ENCODE peak calls at places on chromosomes 5 and 9, in ten cellular contexts. M is neural progenitor cell; J is body of pancreas; Z is PC-3; D is right atrium auricular region; N is tibial artery; H is left lung; E is CD8-positive, alpha-beta T cell; P is stomach; F is Peyer's patch. I is an unnamed sample. For H3K36me3, the result is how much of the 10 kb centered on the place peaks cover.

GRCh38 chr5:174418809-174419522 is 305.4 kb upstream of the MSX2 start:
- DNase-seq in P (no peak), N (no peak), F (peak), Z (no peak), H (no peak), D (no peak), J (no peak), M (peak), E (no peak), I (no peak)

GRCh38 chr5:79956173-79956670 is 34.8 kb downstream of the MTX3 start:
- DNase-seq in D (no peak), J (no peak), E (no peak), Z (peak), F (no peak), N (no peak), M (no peak), H (no peak), P (no peak), I (no peak)

GRCh38 chr9:101601904-101602765 is 7.4 kb upstream of the PPP3R2 start:
- DNase-seq in J (peak), D (no peak), F (peak), N (no peak), E (no peak), H (no peak), M (peak), P (no peak), Z (peak), I (no peak)

GRCh38 chr9:98774746-98775145 is 21.6 kb downstream of the ANKS6 start:
- DNase-seq in F (no peak), P (no peak), N (no peak), H (no peak), J (no peak), M (peak), Z (no peak), E (no peak), D (peak), I (no peak)

GRCh38 chr5:143014017-143014651 is 244.0 kb downstream of the ARHGAP26 start:
- DNase-seq in H (peak), N (no peak), Z (peak), D (no peak), F (no peak), P (peak), E (no peak), J (no peak), M (peak), I (no peak)

GRCh38 chr9:37906312-37907239 is 2.6 kb upstream of the SLC25A51 start:
- DNase-seq in D (peak), J (no peak), H (no peak), M (no peak), E (no peak), Z (no peak), N (no peak), P (no peak), F (no peak), I (no peak)

GRCh38 chr5:111948517-111948916 is 191.5 kb upstream of the NREP start:
- DNase-seq in J (no peak), E (no peak), N (no peak), F (no peak), Z (peak), P (no peak), M (no peak), H (no peak), D (no peak), I (no peak)

GRCh38 chr9:38017149-38017884 is 51.7 kb downstream of the SHB start:
- DNase-seq in D (no peak), H (peak), Z (peak), N (peak), J (peak), P (peak), F (no peak), E (no peak), M (peak), I (no peak)

GRCh38 chr5:1174122-1174936 is 27.1 kb upstream of the SLC6A19 start:
- DNase-seq in P (peak), E (no peak), J (peak), H (peak), M (peak), D (peak), N (peak), F (peak), Z (peak), I (no peak)

GRCh38 chr5:139593716-139594319 is 32.7 kb downstream of the UBE2D2 start:
- DNase-seq in H (no peak), N (no peak), J (no peak), M (no peak), F (no peak), E (no peak), D (no peak), Z (peak), P (no peak), I (no peak)

GRCh38 chr5:90590-91547 is 1.1 kb upstream of the PLEKHG4B start:
- DNase-seq in N (no peak), Z (no peak), P (peak), H (no peak), F (no peak), J (peak), D (no peak), E (no peak), M (no peak), I (no peak)

GRCh38 chr5:37839441-37840035 is 303 bp downstream of the GDNF start:
- DNase-seq in D (no peak), N (no peak), M (peak), H (peak), Z (peak), F (no peak), E (no peak), P (no peak), J (peak), I (peak)

GRCh38 chr9:134725605-134725940 is 84.0 kb downstream of the COL5A1 start:
- DNase-seq in E (no peak), J (no peak), D (no peak), H (no peak), N (no peak), M (no peak), Z (peak), F (no peak), P (no peak), I (no peak)

DNA sequence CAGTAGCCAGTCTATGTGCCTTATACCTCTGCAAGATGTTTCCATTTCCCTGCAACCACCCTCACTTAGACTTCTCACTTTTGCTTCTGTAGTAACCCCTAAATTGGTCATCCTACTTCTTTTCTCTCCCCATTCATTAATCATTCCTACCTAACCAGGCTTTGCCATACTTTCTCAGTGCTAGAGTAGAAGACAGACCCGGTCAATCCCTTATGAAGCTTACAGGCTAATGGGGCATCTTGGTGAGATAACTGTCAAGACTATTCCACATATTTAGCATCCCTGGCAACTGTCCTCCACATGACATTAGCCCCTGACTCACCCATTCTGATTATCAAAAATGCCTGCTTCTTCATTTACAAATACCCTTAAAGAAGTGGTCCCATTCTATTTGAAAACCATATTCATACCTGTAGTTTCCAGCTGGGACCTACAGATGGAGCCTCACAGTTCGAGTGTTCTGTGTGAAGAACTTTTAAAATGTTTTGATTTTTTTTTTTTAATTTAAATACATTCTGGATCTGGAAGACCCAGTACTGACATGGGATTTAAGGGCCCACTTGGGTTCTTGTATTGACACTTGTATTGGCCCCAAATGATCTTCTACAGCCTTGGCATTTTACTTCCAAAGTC is 21.0 kb downstream of the F2RL2 start:
- DNase-seq in D (no peak), E (no peak), N (no peak), J (no peak), F (no peak), P (no peak), Z (peak), H (no peak), M (no peak), I (no peak)
- TF ChIP-seq CTCF in D (no peak), E (no peak), N (no peak), J (no peak), F (no peak), P (no peak), Z (peak), H (peak), M (peak), I (peak)

GRCh38 chr9:8856686-8857329 is 1057.2 kb upstream of the DMAC1 start:
- DNase-seq in N (no peak), E (no peak), H (no peak), F (no peak), Z (no peak), P (no peak), J (no peak), D (no peak), M (peak), I (no peak)
- H3K4me3 ChIP-seq in N (peak), E (no peak), H (peak), F (peak), Z (peak), P (peak), J (no peak), D (peak), M (peak), I (no peak)

GRCh38 chr9:75134495-75134894 is 46.2 kb downstream of the OSTF1 start:
- DNase-seq in J (no peak), H (no peak), N (no peak), Z (no peak), D (no peak), M (peak), E (no peak), P (no peak), F (no peak), I (no peak)
- H3K36me3 ChIP-seq in J (under half), H (half or more), N (half or more), Z (under half), D (under half), M (under half), E (under half), P (half or more), F (half or more), I (under half)

GRCh38 chr5:137603891-137604290 is 104.8 kb upstream of the SPOCK1 start:
- DNase-seq in H (no peak), P (no peak), F (no peak), N (no peak), E (no peak), J (no peak), D (no peak), Z (no peak), M (no peak), I (no peak)

GRCh38 chr5:137606401-137606800 is 107.3 kb upstream of the SPOCK1 start:
- DNase-seq in E (no peak), Z (no peak), D (no peak), P (no peak), J (no peak), F (no peak), H (no peak), M (no peak), N (no peak), I (no peak)

GRCh38 chr5:137604348-137605095 is 105.4 kb upstream of the SPOCK1 start:
- DNase-seq in F (no peak), H (no peak), M (peak), N (no peak), Z (peak), D (no peak), P (no peak), E (no peak), J (no peak), I (no peak)

GRCh38 chr5:137607771-137608170 is 108.6 kb upstream of the SPOCK1 start:
- DNase-seq in H (no peak), P (no peak), M (no peak), D (no peak), F (no peak), Z (no peak), J (no peak), E (no peak), N (no peak), I (no peak)

DNA sequence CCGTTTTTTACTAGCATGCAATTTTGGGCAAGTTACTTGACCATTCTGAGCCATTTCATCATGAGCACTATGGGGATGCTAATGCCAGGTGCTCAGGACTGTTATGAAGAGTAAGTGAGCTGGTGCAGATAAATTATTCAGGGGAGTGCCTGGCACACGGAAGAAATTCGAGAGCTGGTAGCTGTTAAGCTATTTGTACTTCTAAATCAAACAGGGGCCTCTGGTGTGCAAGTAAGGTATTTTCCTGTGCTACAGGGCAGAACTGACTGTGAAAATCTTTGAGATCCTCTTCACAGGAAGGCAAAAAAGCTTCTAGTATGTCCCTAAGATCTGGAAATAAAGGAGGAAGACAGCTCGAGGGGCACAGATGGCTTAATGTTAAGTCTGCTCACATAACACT is 106.3 kb upstream of the SPOCK1 start:
- DNase-seq in M (peak), J (no peak), D (no peak), H (no peak), F (no peak), Z (peak), E (no peak), P (no peak), N (no peak), I (no peak)
- TF ChIP-seq CTCF in M (peak), J (no peak), D (peak), H (no peak), F (no peak), Z (peak), E (no peak), P (no peak), N (peak), I (no peak)

DNA sequence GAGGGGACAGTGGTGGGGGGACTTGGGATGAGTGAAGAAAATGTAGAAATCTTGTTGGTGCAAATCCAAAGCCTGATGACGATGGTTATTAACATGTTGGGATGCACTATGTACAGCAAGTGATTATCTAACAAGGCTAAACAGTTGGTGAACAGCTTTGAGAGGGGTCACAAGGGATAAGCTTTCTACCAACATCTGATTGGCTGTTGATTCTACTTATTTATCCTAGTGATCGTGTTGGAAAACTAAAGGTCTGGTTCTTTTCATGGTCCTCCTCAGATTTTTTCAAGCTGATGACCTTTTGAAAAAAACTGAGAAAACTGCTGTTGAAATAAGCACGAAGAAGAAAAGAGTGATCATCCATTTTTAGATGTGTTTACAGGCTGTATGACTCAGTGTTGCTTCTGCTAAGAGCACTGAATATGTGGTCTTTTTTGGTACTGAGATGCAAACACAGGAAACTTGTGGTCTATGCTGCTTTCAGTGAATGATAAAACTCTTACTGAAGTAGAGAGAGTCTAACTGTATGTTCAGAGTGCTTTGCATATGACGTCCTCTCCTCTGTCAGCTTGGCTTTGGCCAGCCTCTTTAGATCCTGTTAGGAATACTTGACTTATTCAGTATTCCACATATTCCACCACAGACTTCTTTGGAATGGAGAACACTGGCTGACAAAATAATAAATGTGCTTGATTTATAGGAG is 174.8 kb downstream of the SLF1 start:
- DNase-seq in J (no peak), D (no peak), M (no peak), P (no peak), N (no peak), F (no peak), Z (peak), E (peak), H (no peak), I (peak)
- H3K4me3 ChIP-seq in J (no peak), D (no peak), M (no peak), P (no peak), N (no peak), F (no peak), Z (no peak), E (no peak), H (no peak), I (no peak)

DNA sequence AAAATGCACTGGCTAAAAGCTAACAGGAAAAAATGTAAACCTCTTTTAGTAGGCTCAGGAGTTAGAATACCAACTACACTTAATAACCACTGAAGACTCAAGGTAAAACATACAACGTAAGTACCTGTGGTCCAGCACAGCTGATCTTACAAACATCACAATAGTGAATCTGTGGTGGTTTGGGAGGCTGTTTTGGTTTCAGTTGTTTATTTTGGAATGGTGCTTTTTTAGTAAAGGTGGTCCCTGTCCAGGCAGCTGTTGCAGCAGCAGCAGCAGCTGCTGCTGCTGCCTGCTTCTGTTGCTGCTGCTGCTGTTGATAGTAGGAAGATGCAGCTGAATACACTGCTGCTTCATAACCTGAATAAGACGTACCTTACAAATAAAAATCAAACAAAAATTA is 37.9 kb downstream of the ZFR start:
- DNase-seq in N (no peak), P (no peak), F (no peak), M (no peak), E (no peak), H (no peak), Z (no peak), D (no peak), J (no peak), I (no peak)
- H3K36me3 ChIP-seq in N (half or more), P (half or more), F (half or more), M (under half), E (half or more), H (half or more), Z (half or more), D (half or more), J (under half), I (under half)

GRCh38 chr9:133200631-133201030 is 8.4 kb downstream of the OBP2B start:
- DNase-seq in E (no peak), M (no peak), H (no peak), Z (no peak), D (no peak), P (no peak), F (no peak), J (no peak), N (no peak), I (no peak)

GRCh38 chr9:133202688-133203453 is 6.2 kb downstream of the OBP2B start:
- DNase-seq in D (peak), H (no peak), P (peak), N (no peak), F (no peak), Z (no peak), M (no peak), E (no peak), J (no peak), I (no peak)

GRCh38 chr9:133201424-133202144 is 7.5 kb downstream of the OBP2B start:
- DNase-seq in F (no peak), J (no peak), N (no peak), D (no peak), Z (no peak), H (no peak), M (no peak), P (peak), E (no peak), I (no peak)

GRCh38 chr9:133202145-133202513 is 6.9 kb downstream of the OBP2B start:
- DNase-seq in J (no peak), P (peak), Z (no peak), H (no peak), M (no peak), F (no peak), E (no peak), N (no peak), D (no peak), I (no peak)

GRCh38 chr9:133199648-133200321 is 9.3 kb downstream of the OBP2B start:
- DNase-seq in J (peak), D (no peak), Z (no peak), M (no peak), F (no peak), E (no peak), P (no peak), H (no peak), N (no peak), I (peak)
- TF ChIP-seq CTCF in J (no peak), D (no peak), Z (no peak), M (no peak), F (no peak), E (no peak), P (no peak), H (no peak), N (no peak), I (no peak)

GRCh38 chr9:81597749-81598497 is 91.4 kb downstream of the TLE1 start:
- DNase-seq in Z (no peak), P (no peak), F (no peak), N (no peak), J (no peak), D (no peak), E (no peak), M (no peak), H (no peak), I (no peak)

GRCh38 chr9:81595887-81596558 is 93.3 kb downstream of the TLE1 start:
- DNase-seq in Z (no peak), M (peak), F (no peak), E (no peak), N (no peak), H (no peak), J (no peak), D (no peak), P (no peak), I (no peak)

GRCh38 chr9:81599837-81600236 is 89.5 kb downstream of the TLE1 start:
- DNase-seq in M (no peak), E (no peak), P (no peak), H (no peak), J (no peak), D (no peak), F (no peak), N (no peak), Z (no peak), I (no peak)

GRCh38 chr9:81594415-81594814 is 94.9 kb downstream of the TLE1 start:
- DNase-seq in D (no peak), P (no peak), J (no peak), F (no peak), M (no peak), N (no peak), Z (no peak), E (no peak), H (no peak), I (no peak)

DNA sequence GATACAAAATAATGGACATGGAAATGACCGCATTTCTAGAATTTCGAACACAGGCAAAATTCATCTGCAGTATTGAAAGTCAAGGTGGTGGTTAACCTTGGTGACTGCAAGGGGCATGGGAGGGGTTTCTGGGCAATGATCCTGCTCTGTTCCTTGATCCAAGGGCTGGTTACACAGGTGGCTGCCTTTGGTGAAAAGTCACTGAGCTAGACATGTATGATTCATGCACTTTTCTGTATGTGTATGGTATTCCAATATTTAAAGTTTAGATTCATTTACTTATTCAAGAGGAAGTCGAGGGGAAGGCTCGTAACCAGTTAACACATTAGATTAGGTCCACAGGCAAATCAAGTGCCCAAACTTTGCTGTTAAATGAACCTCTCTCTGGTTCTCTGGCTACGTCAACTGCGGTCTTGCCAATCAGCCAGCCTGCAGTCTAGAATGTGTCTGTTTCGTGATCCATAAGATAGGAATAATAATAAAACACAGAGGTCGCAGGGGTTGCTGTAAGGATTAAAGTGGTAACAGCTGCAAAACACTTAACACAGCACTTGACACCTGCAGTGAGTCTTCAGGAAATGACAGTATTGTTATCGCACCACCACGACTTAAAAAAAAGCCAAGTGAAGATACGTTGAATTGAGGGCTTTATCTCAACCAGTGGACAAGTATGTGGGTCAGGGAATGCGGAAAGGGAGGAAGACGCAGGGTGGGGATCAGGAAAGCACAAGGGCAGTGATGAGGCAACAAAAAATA is 92.5 kb downstream of the TLE1 start:
- DNase-seq in N (no peak), H (no peak), D (no peak), M (no peak), Z (no peak), F (no peak), P (no peak), J (no peak), E (peak), I (no peak)
- H3K4me3 ChIP-seq in N (no peak), H (no peak), D (no peak), M (no peak), Z (no peak), F (no peak), P (no peak), J (no peak), E (no peak), I (no peak)

GRCh38 chr9:35070823-35071813 is 1.3 kb downstream of the VCP start:
- DNase-seq in E (no peak), F (no peak), P (peak), H (no peak), N (no peak), J (peak), D (no peak), Z (peak), M (peak), I (no peak)
- H3K36me3 ChIP-seq in E (under half), F (under half), P (under half), H (half or more), N (under half), J (under half), D (under half), Z (under half), M (under half), I (under half)